ENCODE peak calls at places on chromosomes 16 and 17, in seven cellular contexts. One of them, this sample, is unnamed.

GRCh38 chr17:3966720-3967363 is 2.6 kb upstream of the ATP2A3 start:
- DNase-seq in tibial nerve: no peak
- DNase-seq in A549: no peak
- DNase-seq in endothelial cell of umbilical vein: no peak
- DNase-seq in right cardiac atrium: no peak
- DNase-seq in Peyer's patch: peak
- DNase-seq in H1: no peak
- DNase-seq in this sample: no peak

GRCh38 chr17:21282231-21282630 is 2.3 kb upstream of the MAP2K3 start:
- DNase-seq in A549: peak
- DNase-seq in endothelial cell of umbilical vein: peak
- DNase-seq in Peyer's patch: no peak
- DNase-seq in H1: no peak
- DNase-seq in right cardiac atrium: no peak
- DNase-seq in tibial nerve: no peak
- DNase-seq in this sample: peak

GRCh38 chr17:42519546-42520444 is 16.2 kb upstream of the NAGLU start:
- DNase-seq in H1: peak
- DNase-seq in Peyer's patch: peak
- DNase-seq in A549: peak
- DNase-seq in tibial nerve: peak
- DNase-seq in right cardiac atrium: peak
- DNase-seq in endothelial cell of umbilical vein: peak
- DNase-seq in this sample: peak

GRCh38 chr16:63145411-63145810 is 1109.2 kb upstream of the CDH8 start:
- DNase-seq in A549: no peak
- DNase-seq in Peyer's patch: no peak
- DNase-seq in endothelial cell of umbilical vein: no peak
- DNase-seq in tibial nerve: no peak
- DNase-seq in right cardiac atrium: peak
- DNase-seq in H1: no peak
- DNase-seq in this sample: no peak

GRCh38 chr17:42153919-42154491 is 784 bp downstream of the RAB5C start:
- DNase-seq in right cardiac atrium: peak
- DNase-seq in tibial nerve: no peak
- DNase-seq in Peyer's patch: no peak
- DNase-seq in A549: no peak
- DNase-seq in H1: no peak
- DNase-seq in endothelial cell of umbilical vein: peak
- DNase-seq in this sample: no peak

GRCh38 chr16:3188675-3188924 is 596 bp downstream of the OR1F1 start:
- DNase-seq in H1: no peak
- DNase-seq in tibial nerve: no peak
- DNase-seq in Peyer's patch: no peak
- DNase-seq in A549: no peak
- DNase-seq in endothelial cell of umbilical vein: peak
- DNase-seq in right cardiac atrium: no peak
- DNase-seq in this sample: no peak

GRCh38 chr17:50200447-50201225 is 795 bp downstream of the COL1A1 start:
- DNase-seq in A549: peak
- DNase-seq in right cardiac atrium: peak
- DNase-seq in endothelial cell of umbilical vein: peak
- DNase-seq in Peyer's patch: peak
- DNase-seq in tibial nerve: peak
- DNase-seq in H1: peak
- DNase-seq in this sample: peak

GRCh38 chr17:4157618-4158333 is 14.8 kb downstream of the CYB5D2 start:
- DNase-seq in right cardiac atrium: peak
- DNase-seq in tibial nerve: no peak
- DNase-seq in A549: no peak
- DNase-seq in Peyer's patch: no peak
- DNase-seq in H1: no peak
- DNase-seq in endothelial cell of umbilical vein: no peak
- DNase-seq in this sample: no peak

GRCh38 chr17:10337976-10338375 is 34.8 kb downstream of the MYH13 start:
- DNase-seq in H1: no peak
- DNase-seq in tibial nerve: no peak
- DNase-seq in A549: no peak
- DNase-seq in endothelial cell of umbilical vein: no peak
- DNase-seq in right cardiac atrium: no peak
- DNase-seq in Peyer's patch: no peak
- DNase-seq in this sample: no peak

GRCh38 chr16:78147846-78148535 is 48.5 kb downstream of the WWOX start:
- DNase-seq in endothelial cell of umbilical vein: peak
- DNase-seq in right cardiac atrium: no peak
- DNase-seq in A549: no peak
- DNase-seq in tibial nerve: no peak
- DNase-seq in H1: no peak
- DNase-seq in Peyer's patch: no peak
- DNase-seq in this sample: peak

GRCh38 chr17:2011421-2012371 is 13.4 kb downstream of the RTN4RL1 start:
- DNase-seq in Peyer's patch: no peak
- DNase-seq in endothelial cell of umbilical vein: no peak
- DNase-seq in A549: no peak
- DNase-seq in H1: no peak
- DNase-seq in tibial nerve: peak
- DNase-seq in right cardiac atrium: peak
- DNase-seq in this sample: no peak

GRCh38 chr17:79469646-79470045 is 141.2 kb downstream of the RBFOX3 start:
- DNase-seq in tibial nerve: no peak
- DNase-seq in endothelial cell of umbilical vein: no peak
- DNase-seq in right cardiac atrium: no peak
- DNase-seq in A549: no peak
- DNase-seq in Peyer's patch: no peak
- DNase-seq in H1: no peak
- DNase-seq in this sample: no peak

GRCh38 chr16:23333034-23333579 is 31.0 kb downstream of the SCNN1B start:
- DNase-seq in tibial nerve: no peak
- DNase-seq in Peyer's patch: no peak
- DNase-seq in right cardiac atrium: no peak
- DNase-seq in A549: no peak
- DNase-seq in H1: no peak
- DNase-seq in endothelial cell of umbilical vein: no peak
- DNase-seq in this sample: peak

GRCh38 chr17:15482476-15482875 is 15.1 kb upstream of the CDRT4 start:
- DNase-seq in endothelial cell of umbilical vein: no peak
- DNase-seq in tibial nerve: no peak
- DNase-seq in A549: no peak
- DNase-seq in right cardiac atrium: no peak
- DNase-seq in H1: no peak
- DNase-seq in Peyer's patch: no peak
- DNase-seq in this sample: no peak

GRCh38 chr16:24850289-24850931 is 4.6 kb downstream of the SLC5A11 start:
- DNase-seq in A549: no peak
- DNase-seq in tibial nerve: no peak
- DNase-seq in H1: no peak
- DNase-seq in endothelial cell of umbilical vein: no peak
- DNase-seq in Peyer's patch: no peak
- DNase-seq in right cardiac atrium: no peak
- DNase-seq in this sample: no peak

GRCh38 chr16:17515421-17516210 is 44.9 kb upstream of the XYLT1 start:
- DNase-seq in Peyer's patch: no peak
- DNase-seq in right cardiac atrium: no peak
- DNase-seq in endothelial cell of umbilical vein: no peak
- DNase-seq in A549: no peak
- DNase-seq in H1: no peak
- DNase-seq in tibial nerve: no peak
- DNase-seq in this sample: no peak

GRCh38 chr17:60622961-60623360 is 23.0 kb downstream of the PPM1D start:
- DNase-seq in endothelial cell of umbilical vein: no peak
- DNase-seq in Peyer's patch: no peak
- DNase-seq in right cardiac atrium: no peak
- DNase-seq in A549: no peak
- DNase-seq in tibial nerve: no peak
- DNase-seq in H1: no peak
- DNase-seq in this sample: no peak

GRCh38 chr17:4548721-4549531 is 6.3 kb downstream of the MYBBP1A start:
- DNase-seq in A549: no peak
- DNase-seq in right cardiac atrium: peak
- DNase-seq in endothelial cell of umbilical vein: no peak
- DNase-seq in tibial nerve: no peak
- DNase-seq in H1: no peak
- DNase-seq in Peyer's patch: peak
- DNase-seq in this sample: no peak

GRCh38 chr17:31225831-31226230 is 71.2 kb downstream of the OMG start:
- DNase-seq in right cardiac atrium: no peak
- DNase-seq in A549: no peak
- DNase-seq in endothelial cell of umbilical vein: no peak
- DNase-seq in Peyer's patch: no peak
- DNase-seq in tibial nerve: no peak
- DNase-seq in H1: no peak
- DNase-seq in this sample: no peak

DNA sequence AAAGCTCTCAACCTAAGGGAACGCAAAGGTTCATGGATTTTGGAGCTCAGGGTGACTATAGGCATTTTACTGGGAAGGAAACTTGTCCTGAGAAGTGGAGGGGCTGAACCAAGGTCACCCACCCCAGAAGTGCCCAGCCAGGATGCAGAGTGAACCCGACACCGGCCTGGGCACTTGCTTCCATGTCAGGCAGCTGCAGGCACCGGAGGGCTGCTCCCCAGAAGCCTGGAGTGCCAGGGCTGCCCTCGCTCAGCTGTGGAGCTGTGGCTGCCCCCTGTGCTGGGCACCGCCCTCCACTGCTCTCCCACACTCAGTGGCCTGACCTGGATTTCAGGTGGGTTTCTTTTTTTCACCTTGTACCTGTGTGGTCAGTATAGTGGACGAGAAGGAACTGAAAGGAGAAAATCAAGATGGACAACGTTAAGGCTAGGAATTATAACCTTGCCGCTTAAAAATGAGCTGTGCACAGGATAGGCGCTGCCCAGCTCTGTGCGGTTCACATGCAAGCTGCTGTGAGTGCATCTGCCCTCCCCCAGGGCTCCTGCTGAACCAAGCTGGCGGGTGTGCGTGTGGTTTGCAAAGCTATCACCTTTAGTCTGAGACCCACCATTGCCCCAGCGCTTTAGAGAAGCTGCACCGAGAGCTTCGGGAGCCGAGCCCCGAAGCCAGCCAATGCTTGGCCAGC is 2.2 kb downstream of the MAPK8IP3 start:
- DNase-seq in Peyer's patch: no peak
- DNase-seq in tibial nerve: no peak
- DNase-seq in endothelial cell of umbilical vein: no peak
- DNase-seq in A549: no peak
- DNase-seq in right cardiac atrium: peak
- DNase-seq in H1: no peak
- DNase-seq in this sample: no peak
- H3K4me3 ChIP-seq in Peyer's patch: no peak
- H3K4me3 ChIP-seq in tibial nerve: peak
- H3K4me3 ChIP-seq in endothelial cell of umbilical vein: no peak
- H3K4me3 ChIP-seq in A549: no peak
- H3K4me3 ChIP-seq in right cardiac atrium: no peak
- H3K4me3 ChIP-seq in H1: no peak
- H3K4me3 ChIP-seq in this sample: no peak

GRCh38 chr17:13743906-13744305 is 142.2 kb upstream of the HS3ST3A1 start:
- DNase-seq in endothelial cell of umbilical vein: no peak
- DNase-seq in A549: no peak
- DNase-seq in tibial nerve: no peak
- DNase-seq in right cardiac atrium: no peak
- DNase-seq in H1: no peak
- DNase-seq in Peyer's patch: no peak
- DNase-seq in this sample: no peak

GRCh38 chr17:13736915-13737314 is 135.2 kb upstream of the HS3ST3A1 start:
- DNase-seq in endothelial cell of umbilical vein: no peak
- DNase-seq in right cardiac atrium: no peak
- DNase-seq in tibial nerve: no peak
- DNase-seq in Peyer's patch: no peak
- DNase-seq in A549: no peak
- DNase-seq in H1: no peak
- DNase-seq in this sample: no peak

GRCh38 chr17:13746379-13746778 is 144.7 kb upstream of the HS3ST3A1 start:
- DNase-seq in Peyer's patch: no peak
- DNase-seq in right cardiac atrium: no peak
- DNase-seq in tibial nerve: no peak
- DNase-seq in A549: no peak
- DNase-seq in H1: no peak
- DNase-seq in endothelial cell of umbilical vein: no peak
- DNase-seq in this sample: no peak

GRCh38 chr17:13740692-13741091 is 139.0 kb upstream of the HS3ST3A1 start:
- DNase-seq in A549: no peak
- DNase-seq in right cardiac atrium: no peak
- DNase-seq in Peyer's patch: no peak
- DNase-seq in endothelial cell of umbilical vein: no peak
- DNase-seq in tibial nerve: no peak
- DNase-seq in H1: no peak
- DNase-seq in this sample: no peak

GRCh38 chr17:13741744-13742143 is 140.0 kb upstream of the HS3ST3A1 start:
- DNase-seq in A549: no peak
- DNase-seq in Peyer's patch: no peak
- DNase-seq in endothelial cell of umbilical vein: no peak
- DNase-seq in H1: no peak
- DNase-seq in right cardiac atrium: no peak
- DNase-seq in tibial nerve: no peak
- DNase-seq in this sample: no peak
- H3K27ac ChIP-seq in A549: no peak
- H3K27ac ChIP-seq in Peyer's patch: no peak
- H3K27ac ChIP-seq in endothelial cell of umbilical vein: no peak
- H3K27ac ChIP-seq in H1: no peak
- H3K27ac ChIP-seq in right cardiac atrium: no peak
- H3K27ac ChIP-seq in tibial nerve: no peak
- H3K27ac ChIP-seq in this sample: no peak

GRCh38 chr17:77280304-77280910 is 139.6 kb downstream of the SEC14L1 start:
- DNase-seq in A549: no peak
- DNase-seq in right cardiac atrium: no peak
- DNase-seq in endothelial cell of umbilical vein: peak
- DNase-seq in Peyer's patch: peak
- DNase-seq in H1: peak
- DNase-seq in tibial nerve: no peak
- DNase-seq in this sample: peak
- H3K4me3 ChIP-seq in A549: peak
- H3K4me3 ChIP-seq in right cardiac atrium: peak
- H3K4me3 ChIP-seq in endothelial cell of umbilical vein: peak
- H3K4me3 ChIP-seq in Peyer's patch: peak
- H3K4me3 ChIP-seq in H1: peak
- H3K4me3 ChIP-seq in tibial nerve: peak
- H3K4me3 ChIP-seq in this sample: no peak

DNA sequence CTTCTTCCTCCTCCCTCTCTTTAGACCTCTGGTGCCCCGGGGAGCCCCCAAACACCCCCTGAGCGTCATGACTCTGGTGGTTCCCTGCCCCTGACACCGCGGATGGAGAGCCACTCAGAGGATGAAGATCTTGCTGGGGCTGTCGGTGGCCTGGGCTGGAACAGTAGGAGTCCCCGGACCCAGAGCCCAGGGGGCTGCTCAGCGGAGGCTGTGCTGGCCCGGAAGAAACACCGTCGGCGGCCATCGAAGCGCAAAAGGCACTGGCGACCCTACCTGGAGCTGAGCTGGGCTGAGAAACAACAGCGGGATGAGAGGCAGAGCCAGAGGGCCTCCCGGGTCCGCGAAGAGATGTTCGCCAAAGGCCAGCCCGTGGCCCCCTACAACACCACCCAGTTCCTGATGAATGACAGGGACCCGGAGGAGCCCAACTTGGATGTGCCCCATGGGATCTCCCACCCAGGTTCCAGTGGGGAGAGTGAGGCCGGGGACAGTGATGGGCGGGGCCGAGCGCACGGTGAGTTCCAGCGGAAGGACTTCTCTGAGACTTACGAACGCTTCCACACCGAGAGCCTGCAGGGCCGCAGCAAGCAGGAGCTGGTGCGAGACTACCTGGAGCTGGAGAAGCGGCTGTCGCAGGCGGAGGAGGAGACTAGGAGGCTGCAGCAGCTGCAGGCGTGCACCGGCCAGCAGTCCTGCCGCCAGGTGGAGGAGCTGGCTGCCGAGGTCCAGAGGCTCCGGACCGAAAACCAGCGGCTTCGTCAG is 7.5 kb downstream of the HEXIM2 start:
- DNase-seq in H1: no peak
- DNase-seq in tibial nerve: no peak
- DNase-seq in right cardiac atrium: no peak
- DNase-seq in Peyer's patch: no peak
- DNase-seq in A549: no peak
- DNase-seq in endothelial cell of umbilical vein: no peak
- DNase-seq in this sample: no peak
- H3K27ac ChIP-seq in H1: no peak
- H3K27ac ChIP-seq in tibial nerve: peak
- H3K27ac ChIP-seq in right cardiac atrium: no peak
- H3K27ac ChIP-seq in Peyer's patch: no peak
- H3K27ac ChIP-seq in A549: peak
- H3K27ac ChIP-seq in endothelial cell of umbilical vein: no peak
- H3K27ac ChIP-seq in this sample: no peak